ENCODE peak calls at places on chromosomes 16 and 17, in six cellular contexts. G is IMR-90; A is HCT116; J is glutamatergic neuron; B is kidney; H is CD4-positive, alpha-beta T cell. Q is an unnamed sample.

GRCh38 chr17:56638536-56639177 is 45.2 kb downstream of the NOG start:
- DNase-seq in G (no peak), A (no peak), J (no peak), B (no peak), H (no peak), Q (no peak)

GRCh38 chr16:5058476-5058875 is 7.3 kb downstream of the C16orf89 start:
- DNase-seq in G (no peak), A (no peak), J (peak), B (no peak), H (no peak), Q (peak)

GRCh38 chr16:71923941-71924690 is 28.8 kb downstream of the IST1 start:
- DNase-seq in G (no peak), A (no peak), J (no peak), B (no peak), H (no peak), Q (no peak)

GRCh38 chr17:28926786-28927185 is 23.9 kb upstream of the DHRS13 start:
- DNase-seq in G (no peak), A (no peak), J (no peak), B (no peak), H (no peak), Q (no peak)

GRCh38 chr17:57835333-57835900 is 14.4 kb downstream of the MRPS23 start:
- DNase-seq in G (no peak), A (no peak), J (no peak), B (no peak), H (no peak), Q (no peak)

GRCh38 chr17:61837175-61838051 is 25.9 kb downstream of the BRIP1 start:
- DNase-seq in G (peak), A (peak), J (peak), B (no peak), H (peak), Q (no peak)

GRCh38 chr17:50153650-50154575 is 3.4 kb upstream of the PPP1R9B start:
- DNase-seq in G (no peak), A (no peak), J (no peak), B (peak), H (no peak), Q (no peak)

GRCh38 chr16:68640972-68641371 is 4.1 kb upstream of the CDH3 start:
- DNase-seq in G (no peak), A (no peak), J (no peak), B (no peak), H (no peak), Q (no peak)

GRCh38 chr16:66511615-66512500 is 38.1 kb downstream of the TK2 start:
- DNase-seq in G (peak), A (peak), J (peak), B (no peak), H (no peak), Q (peak)

GRCh38 chr17:79106958-79107357 is 32.3 kb downstream of the ENGASE start:
- DNase-seq in G (no peak), A (no peak), J (no peak), B (no peak), H (no peak), Q (no peak)

GRCh38 chr16:11604783-11605563 is 18.3 kb upstream of the LITAF start:
- DNase-seq in G (peak), A (no peak), J (no peak), B (peak), H (no peak), Q (no peak)

GRCh38 chr16:68000450-68000849 is 1.2 kb upstream of the DPEP2 start:
- DNase-seq in G (no peak), A (no peak), J (no peak), B (no peak), H (no peak), Q (no peak)

GRCh38 chr17:77808663-77809425 is 149.7 kb upstream of the TNRC6C start:
- DNase-seq in G (no peak), A (no peak), J (peak), B (no peak), H (no peak), Q (peak)

GRCh38 chr16:981695-982151 is at the start of gene SOX8:
- DNase-seq in G (no peak), A (no peak), J (peak), B (no peak), H (no peak), Q (no peak)

GRCh38 chr17:80262775-80263244 is 2.2 kb downstream of the RNF213 start:
- DNase-seq in G (no peak), A (no peak), J (no peak), B (no peak), H (no peak), Q (no peak)

GRCh38 chr17:49581645-49581992 is 5.9 kb downstream of the NXPH3 start:
- DNase-seq in G (no peak), A (no peak), J (no peak), B (no peak), H (no peak), Q (no peak)

GRCh38 chr17:80104956-80105375 is 3.6 kb downstream of the GAA start:
- DNase-seq in G (no peak), A (no peak), J (no peak), B (peak), H (no peak), Q (peak)

GRCh38 chr17:40936437-40936971 is 942 bp downstream of the KRT23 start:
- DNase-seq in G (no peak), A (no peak), J (no peak), B (no peak), H (no peak), Q (no peak)

GRCh38 chr16:380837-381787 is 666 bp downstream of the PGAP6 start:
- DNase-seq in G (peak), A (no peak), J (peak), B (peak), H (peak), Q (no peak)

GRCh38 chr17:21058098-21058893 is 15.5 kb upstream of the USP22 start:
- DNase-seq in G (peak), A (no peak), J (no peak), B (no peak), H (no peak), Q (no peak)
- TF ChIP-seq CTCF in G (peak), A (no peak), J (no peak), B (no peak), H (no peak), Q (peak)

DNA sequence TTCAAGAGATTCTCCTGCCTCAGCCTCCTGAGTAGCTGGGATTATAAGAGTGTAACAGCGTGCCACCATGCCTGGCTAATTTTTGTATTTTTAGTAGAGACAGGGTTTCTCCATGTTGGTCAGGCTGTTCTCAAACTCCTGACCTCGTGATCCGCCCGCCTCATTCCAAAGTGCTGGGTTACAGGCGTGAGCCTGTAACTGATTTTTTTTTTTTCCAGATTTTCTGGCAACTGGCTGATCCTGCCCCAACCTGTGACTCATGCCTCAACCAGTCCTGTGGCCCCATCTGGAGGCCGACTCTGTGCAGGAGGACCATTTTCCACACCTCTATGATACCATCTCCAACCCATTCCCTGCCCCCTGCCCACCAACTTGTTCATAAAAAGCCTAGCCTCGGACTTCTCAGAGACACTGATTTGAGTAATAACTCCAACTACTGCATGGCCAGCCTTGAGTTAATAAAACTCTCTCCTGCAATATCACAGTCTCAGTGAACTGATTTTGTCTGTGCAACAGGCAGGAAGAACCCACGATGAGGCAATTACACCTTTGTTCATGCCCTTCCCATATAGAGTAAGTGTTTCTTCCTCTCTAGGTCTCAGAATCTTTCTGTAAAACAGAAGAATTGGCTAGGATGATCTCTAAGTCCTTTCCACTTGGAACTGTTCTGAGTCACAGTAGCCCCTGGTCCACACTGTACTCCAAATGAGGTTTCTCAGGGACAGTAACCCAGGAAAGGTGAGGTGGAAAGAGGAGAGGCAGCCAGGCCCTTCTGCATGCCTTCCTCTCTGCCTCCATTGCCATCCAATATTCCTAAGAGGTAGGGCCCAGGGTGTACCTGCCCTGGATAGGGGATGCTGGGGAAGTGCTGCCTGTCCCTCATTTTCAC is 8.8 kb upstream of the CNOT1 start:
- DNase-seq in G (peak), A (peak), J (no peak), B (peak), H (no peak), Q (no peak)
- TF ChIP-seq CTCF in G (peak), A (peak), J (no peak), B (peak), H (no peak), Q (peak)

GRCh38 chr17:8186787-8187516 is 3.0 kb downstream of the BORCS6 start:
- DNase-seq in G (peak), A (peak), J (peak), B (peak), H (peak), Q (no peak)
- TF ChIP-seq CTCF in G (peak), A (peak), J (no peak), B (peak), H (peak), Q (no peak)

DNA sequence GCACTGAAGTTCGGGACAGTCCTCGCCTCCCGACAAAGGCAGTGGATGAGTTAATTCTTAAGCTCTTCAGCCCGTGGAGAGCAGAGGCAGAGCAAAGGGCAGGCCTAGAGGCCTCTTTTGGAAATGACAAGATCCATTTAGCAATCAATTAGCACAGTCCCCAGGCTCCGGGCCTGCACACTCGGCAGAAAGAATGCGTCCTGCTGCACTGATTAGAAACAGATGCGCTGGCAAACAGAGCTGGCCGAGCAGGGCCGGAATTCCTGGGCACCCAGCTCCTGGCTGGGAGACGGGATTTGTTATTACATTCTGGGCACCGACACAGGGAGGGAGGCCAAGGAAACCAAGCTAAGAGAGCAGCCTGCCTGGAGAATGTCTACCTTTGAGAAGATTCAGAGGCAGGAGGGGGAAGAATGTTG is 162.9 kb downstream of the COPRS start:
- DNase-seq in G (peak), A (no peak), J (peak), B (peak), H (no peak), Q (peak)
- TF ChIP-seq CTCF in G (no peak), A (no peak), J (peak), B (no peak), H (no peak), Q (peak)

GRCh38 chr17:39261286-39261685 is 35.5 kb upstream of the STAC2 start:
- DNase-seq in G (no peak), A (no peak), J (peak), B (no peak), H (peak), Q (no peak)
- TF ChIP-seq CTCF in G (no peak), A (peak), J (peak), B (peak), H (no peak), Q (peak)

GRCh38 chr16:9256196-9256595 is 164.8 kb downstream of the HAPSTR1 start:
- DNase-seq in G (no peak), A (peak), J (peak), B (no peak), H (no peak), Q (no peak)
- TF ChIP-seq CTCF in G (peak), A (peak), J (peak), B (peak), H (no peak), Q (peak)

GRCh38 chr16:48117217-48118105 is 38.3 kb downstream of the ABCC12 start:
- DNase-seq in G (no peak), A (peak), J (peak), B (no peak), H (peak), Q (no peak)
- TF ChIP-seq CTCF in G (peak), A (peak), J (peak), B (peak), H (peak), Q (peak)

GRCh38 chr16:83847371-83848225 is 39.8 kb downstream of the HSBP1 start:
- DNase-seq in G (no peak), A (no peak), J (no peak), B (no peak), H (no peak), Q (no peak)
- TF ChIP-seq CTCF in G (no peak), A (no peak), J (no peak), B (no peak), H (no peak), Q (no peak)

Q was measured in chondrocyte.